ENCODE peak calls at places on chromosomes 12 and 14, in six cellular contexts. V, A, H, W, U and K are unnamed samples.
A peak's percentile ranks its signal among the peaks of the same experiment; 100 is the strongest.

GRCh38 chr14:69090187-69090789 is 62.6 kb downstream of the DCAF5 start:
- ATAC-seq in V (peak; percentile 54), A (peak; percentile 84), H (peak; percentile 74), W (peak; percentile 19), U (peak; percentile 51), K (peak; percentile 60)

GRCh38 chr12:96070670-96071279 is 35.4 kb upstream of the LTA4H start:
- ATAC-seq in V (peak; percentile 45), A (peak; percentile 62), H (peak; percentile 52), W (peak; percentile 69), U (peak; percentile 57), K (peak; percentile 34)

GRCh38 chr14:47674546-47675238 is 713 bp downstream of the MDGA2 start:
- ATAC-seq in V (no peak), A (no peak), H (no peak), W (no peak), U (no peak), K (no peak)

GRCh38 chr12:56932867-56933266 is 1.3 kb downstream of the SDR9C7 start:
- ATAC-seq in V (peak; percentile 81), A (no peak), H (peak; percentile 38), W (no peak), U (no peak), K (no peak)

GRCh38 chr12:105336411-105336810 is 5.9 kb downstream of the C12orf75 start:
- ATAC-seq in V (no peak), A (no peak), H (peak; percentile 15), W (no peak), U (no peak), K (no peak)

GRCh38 chr12:94973202-94973601 is 30.3 kb downstream of the NDUFA12 start:
- ATAC-seq in V (peak; percentile 29), A (no peak), H (no peak), W (peak; percentile 98), U (no peak), K (no peak)

GRCh38 chr12:102549691-102550090 is 69.3 kb upstream of the IGF1 start:
- ATAC-seq in V (no peak), A (no peak), H (no peak), W (no peak), U (no peak), K (no peak)

GRCh38 chr12:119459481-119459880 is 125.0 kb downstream of the CCDC60 start:
- ATAC-seq in V (no peak), A (no peak), H (no peak), W (no peak), U (no peak), K (no peak)

GRCh38 chr14:64692597-64693350 is 11.4 kb upstream of the PLEKHG3 start:
- ATAC-seq in V (peak; percentile 65), A (no peak), H (no peak), W (no peak), U (no peak), K (no peak)

GRCh38 chr14:35046751-35047536 is 872 bp downstream of the FAM177A1 start:
- ATAC-seq in V (peak; percentile 37), A (no peak), H (no peak), W (peak; percentile 12), U (peak; percentile 49), K (peak; percentile 27)

GRCh38 chr12:99386907-99387306 is 260.6 kb upstream of the GARIN6 start:
- ATAC-seq in V (no peak), A (no peak), H (no peak), W (no peak), U (no peak), K (no peak)

GRCh38 chr12:66131067-66131688 is 628 bp upstream of the LLPH start:
- ATAC-seq in V (peak; percentile 3), A (peak; percentile 55), H (peak; percentile 62), W (no peak), U (peak; percentile 77), K (peak; percentile 83)

GRCh38 chr12:13178568-13179158 is 17.9 kb upstream of the EMP1 start:
- ATAC-seq in V (peak; percentile 83), A (no peak), H (no peak), W (no peak), U (no peak), K (no peak)

GRCh38 chr12:22372277-22372837 is 37.9 kb upstream of the ST8SIA1 start:
- ATAC-seq in V (no peak), A (no peak), H (no peak), W (no peak), U (no peak), K (no peak)

GRCh38 chr12:51751657-51752056 is 96.9 kb downstream of the FIGNL2 start:
- ATAC-seq in V (peak; percentile 85), A (no peak), H (no peak), W (no peak), U (no peak), K (no peak)

GRCh38 chr14:78143489-78144145 is 26.6 kb upstream of the NRXN3 start:
- ATAC-seq in V (no peak), A (no peak), H (peak; percentile 27), W (no peak), U (peak; percentile 77), K (peak; percentile 75)

GRCh38 chr12:109779382-109779781 is 53.8 kb downstream of the TRPV4 start:
- ATAC-seq in V (no peak), A (no peak), H (peak; percentile 19), W (no peak), U (no peak), K (no peak)

GRCh38 chr14:27553820-27554219 is 956.0 kb upstream of the NOVA1 start:
- ATAC-seq in V (no peak), A (no peak), H (no peak), W (no peak), U (no peak), K (no peak)